ENCODE peak calls at places on chromosome 21, in ten cellular contexts. F is tibial nerve, Y is NB4, K is esophagus squamous epithelium, A is GM12891, R is H54, H is uterus, Z is lower leg skin, W is vagina, J is H1. N is an unnamed sample.

GRCh38 chr21:26818911-26819310 is 26.3 kb downstream of the ADAMTS1 start:
- DNase-seq in Y (no peak), K (no peak), A (no peak), F (no peak), J (no peak), R (no peak), W (no peak), H (no peak), Z (no peak), N (no peak)

GRCh38 chr21:20720623-20721022 is 277.6 kb upstream of the NCAM2 start:
- DNase-seq in J (no peak), H (no peak), W (no peak), Z (no peak), F (no peak), A (no peak), K (no peak), R (no peak), Y (no peak), N (no peak)

GRCh38 chr21:17231771-17232170 is 281.1 kb upstream of the CXADR start:
- DNase-seq in Z (peak), W (no peak), A (no peak), J (no peak), Y (no peak), F (no peak), R (no peak), H (peak), K (no peak), N (no peak)

GRCh38 chr21:28971171-28971570 is 21.5 kb downstream of the LTN1 start:
- DNase-seq in K (no peak), F (no peak), Y (no peak), W (no peak), A (no peak), H (no peak), J (no peak), Z (no peak), R (no peak), N (no peak)

GRCh38 chr21:14677023-14677422 is 130.9 kb upstream of the SAMSN1 start:
- DNase-seq in H (no peak), Z (no peak), R (no peak), J (no peak), K (no peak), W (no peak), F (no peak), Y (no peak), A (no peak), N (peak)

GRCh38 chr21:44593598-44594405 is 1.5 kb upstream of the KRTAP10-6 start:
- DNase-seq in R (no peak), F (no peak), J (no peak), A (no peak), K (no peak), Z (no peak), Y (peak), H (no peak), W (peak), N (peak)

GRCh38 chr21:45010096-45010495 is 64.3 kb upstream of the ADARB1 start:
- DNase-seq in Y (no peak), J (no peak), R (no peak), H (no peak), F (no peak), W (no peak), A (no peak), K (no peak), Z (no peak), N (no peak)

GRCh38 chr21:31117046-31117916 is 79.0 kb upstream of the KRTAP19-8 start:
- DNase-seq in K (no peak), Z (no peak), R (peak), A (no peak), F (no peak), Y (peak), J (no peak), H (no peak), W (no peak), N (no peak)

GRCh38 chr21:14841511-14842472 is 223.0 kb downstream of the NRIP1 start:
- DNase-seq in J (no peak), H (no peak), Z (no peak), R (no peak), F (no peak), K (no peak), W (no peak), Y (no peak), A (no peak), N (no peak)

GRCh38 chr21:29335720-29336119 is 37.0 kb downstream of the BACH1 start:
- DNase-seq in H (no peak), Z (no peak), Y (peak), F (no peak), J (no peak), A (no peak), R (no peak), K (no peak), W (no peak), N (peak)

GRCh38 chr21:36155603-36156338 is 853 bp upstream of the DOP1B start:
- DNase-seq in H (no peak), K (peak), Z (no peak), A (no peak), W (no peak), J (no peak), Y (no peak), F (no peak), R (no peak), N (peak)
- TF ChIP-seq POLR2A in H (peak), K (no peak), Z (no peak), A (no peak), W (peak), J (peak), Y (peak), F (peak), R (peak), N (peak)

GRCh38 chr21:42621166-42621827 is 32.1 kb upstream of the PDE9A start:
- DNase-seq in F (no peak), K (no peak), R (no peak), W (no peak), A (no peak), H (peak), Y (no peak), Z (no peak), J (no peak), N (no peak)

GRCh38 chr21:42621828-42622199 is 31.6 kb upstream of the PDE9A start:
- DNase-seq in K (no peak), R (no peak), W (no peak), H (peak), Y (no peak), A (no peak), F (no peak), Z (no peak), J (no peak), N (no peak)

GRCh38 chr21:42623684-42624083 is 29.7 kb upstream of the PDE9A start:
- DNase-seq in J (no peak), K (no peak), W (no peak), F (no peak), Z (no peak), Y (no peak), H (no peak), A (no peak), R (no peak), N (no peak)

GRCh38 chr21:42624095-42624830 is 29.2 kb upstream of the PDE9A start:
- DNase-seq in Z (no peak), Y (peak), F (no peak), H (peak), J (no peak), R (no peak), K (no peak), W (no peak), A (no peak), N (no peak)

DNA sequence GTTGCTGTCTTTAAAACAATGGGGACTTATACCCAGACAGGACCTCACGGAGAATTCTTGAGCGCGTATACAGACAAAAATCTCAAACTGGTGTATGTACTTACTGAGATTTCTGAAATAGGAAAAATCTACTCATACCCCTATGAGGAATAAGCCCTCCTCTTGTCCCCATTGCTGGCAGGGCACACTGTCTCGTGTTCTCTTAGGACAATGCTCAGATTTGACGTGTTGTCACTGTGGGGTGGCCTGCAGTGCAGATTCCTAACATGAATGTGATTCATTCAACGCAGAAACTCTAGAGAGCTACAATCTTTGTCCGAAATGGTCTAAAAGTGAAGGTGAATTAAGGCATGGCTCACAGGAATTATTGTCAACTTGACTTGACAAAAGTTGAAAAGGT is 31.1 kb upstream of the PDE9A start:
- DNase-seq in K (no peak), J (no peak), W (no peak), R (no peak), H (peak), Y (no peak), A (no peak), F (no peak), Z (no peak), N (no peak)
- TF ChIP-seq POLR2A in K (no peak), J (no peak), W (no peak), R (no peak), H (no peak), Y (no peak), A (no peak), F (no peak), Z (no peak), N (no peak)

GRCh38 chr21:33403786-33404571 is 766 bp downstream of the IFNGR2 start:
- DNase-seq in J (no peak), Y (peak), W (no peak), Z (peak), A (peak), F (peak), R (peak), K (no peak), H (peak), N (peak)
- TF ChIP-seq POLR2A in J (peak), Y (no peak), W (no peak), Z (no peak), A (peak), F (no peak), R (no peak), K (no peak), H (no peak), N (peak)

GRCh38 chr21:32698286-32698685 is 29.5 kb downstream of the SYNJ1 start:
- DNase-seq in K (no peak), J (no peak), H (no peak), Y (no peak), Z (no peak), F (no peak), A (no peak), W (no peak), R (no peak), N (no peak)
- TF ChIP-seq POLR2A in K (no peak), J (no peak), H (no peak), Y (no peak), Z (no peak), F (no peak), A (no peak), W (no peak), R (no peak), N (no peak)

GRCh38 chr21:34890258-34890723 is 158.8 kb downstream of the RUNX1 start:
- DNase-seq in Z (no peak), A (no peak), W (no peak), J (no peak), H (no peak), K (no peak), F (no peak), R (no peak), Y (no peak), N (no peak)

GRCh38 chr21:34887729-34888568 is 161.2 kb downstream of the RUNX1 start:
- DNase-seq in R (peak), Z (peak), J (no peak), W (no peak), H (peak), A (peak), F (peak), K (no peak), Y (peak), N (peak)

GRCh38 chr21:34889537-34890257 is 159.4 kb downstream of the RUNX1 start:
- DNase-seq in F (peak), J (no peak), H (peak), A (peak), R (peak), Z (peak), Y (peak), W (no peak), K (no peak), N (peak)

GRCh38 chr21:34889287-34889536 is 159.9 kb downstream of the RUNX1 start:
- DNase-seq in F (no peak), H (peak), R (peak), Y (no peak), K (no peak), A (no peak), W (no peak), J (no peak), Z (peak), N (peak)

GRCh38 chr21:34888569-34889286 is 160.4 kb downstream of the RUNX1 start:
- DNase-seq in Y (peak), J (peak), W (no peak), A (peak), K (peak), H (peak), Z (peak), R (peak), F (peak), N (peak)
- TF ChIP-seq POLR2A in Y (peak), J (peak), W (no peak), A (peak), K (no peak), H (peak), Z (no peak), R (peak), F (peak), N (peak)

GRCh38 chr21:18759751-18760161 is 356.2 kb upstream of the TMPRSS15 start:
- DNase-seq in Y (no peak), K (no peak), J (no peak), H (no peak), W (no peak), A (no peak), F (no peak), Z (no peak), R (no peak), N (no peak)
- TF ChIP-seq POLR2A in Y (no peak), K (no peak), J (no peak), H (no peak), W (no peak), A (no peak), F (no peak), Z (no peak), R (peak), N (no peak)

DNA sequence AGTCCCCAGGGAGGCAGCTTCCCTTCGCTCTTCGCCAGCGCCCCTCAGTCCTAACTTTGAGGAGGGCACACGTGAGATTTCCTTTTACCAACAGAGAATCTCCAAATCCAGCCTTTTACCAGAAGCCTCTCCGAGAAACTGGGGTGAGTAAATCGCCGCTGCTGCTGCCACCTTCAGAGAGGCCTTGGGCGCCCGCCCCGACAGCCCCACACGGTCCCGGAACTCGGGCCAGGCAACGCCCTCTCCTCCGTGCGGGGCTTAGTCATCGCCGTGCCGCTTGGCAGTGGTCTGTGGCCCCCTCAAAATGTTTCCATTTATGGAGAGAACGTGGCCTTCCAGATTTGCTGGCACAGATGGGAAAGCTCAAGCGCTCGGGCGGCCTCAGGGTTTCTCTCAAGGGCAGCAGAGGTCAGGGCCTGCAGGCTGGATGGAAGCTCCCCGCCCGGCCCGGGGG is 41.4 kb upstream of the COL6A2 start:
- DNase-seq in R (no peak), W (no peak), F (peak), Y (peak), H (peak), K (no peak), Z (peak), J (no peak), A (no peak), N (no peak)
- TF ChIP-seq POLR2A in R (no peak), W (no peak), F (no peak), Y (no peak), H (peak), K (no peak), Z (no peak), J (no peak), A (no peak), N (no peak)

GRCh38 chr21:46055863-46056281 is 42.0 kb upstream of the COL6A2 start:
- DNase-seq in Y (no peak), Z (no peak), K (no peak), A (no peak), W (no peak), R (no peak), J (no peak), H (peak), F (no peak), N (no peak)
- TF ChIP-seq POLR2A in Y (no peak), Z (no peak), K (no peak), A (no peak), W (no peak), R (no peak), J (no peak), H (no peak), F (no peak), N (no peak)

DNA sequence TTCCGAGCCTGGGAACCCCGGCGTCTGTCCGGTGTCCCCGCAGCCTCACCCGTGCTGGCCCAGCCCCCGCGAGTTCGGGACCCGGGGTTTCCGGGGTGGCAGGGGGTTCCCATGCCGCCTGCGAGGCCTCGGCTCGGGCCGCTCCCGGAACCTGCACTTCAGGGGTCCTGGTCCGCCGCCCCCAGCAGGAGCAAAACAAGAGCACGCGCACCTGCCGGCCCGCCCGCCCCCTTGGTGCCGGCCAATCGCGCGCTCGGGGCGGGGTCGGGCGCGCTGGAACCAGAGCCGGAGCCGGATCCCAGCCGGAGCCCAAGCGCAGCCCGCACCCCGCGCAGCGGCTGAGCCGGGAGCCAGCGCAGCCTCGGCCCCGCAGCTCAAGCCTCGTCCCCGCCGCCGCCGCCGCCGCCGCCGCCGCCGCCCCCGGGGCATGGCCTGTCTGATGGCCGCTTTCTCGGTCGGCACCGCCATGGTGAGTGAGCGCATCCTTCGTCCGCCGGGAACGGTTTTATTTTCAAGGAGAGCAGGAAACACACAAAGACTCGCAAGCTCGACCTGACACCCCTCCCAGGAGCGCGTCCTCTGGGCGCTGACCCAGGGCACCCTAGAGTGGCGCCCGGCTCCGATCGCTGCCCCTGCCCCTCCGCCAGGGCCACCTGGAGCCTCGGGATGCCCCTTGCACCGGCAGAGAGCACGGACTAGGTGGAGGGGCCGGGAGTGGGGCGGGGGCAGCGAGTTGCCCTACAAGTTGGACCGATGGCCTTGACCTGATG is at the start of gene ABCG1:
- DNase-seq in J (no peak), W (no peak), Y (no peak), Z (no peak), K (no peak), F (no peak), H (no peak), A (no peak), R (no peak), N (peak)
- TF ChIP-seq POLR2A in J (no peak), W (no peak), Y (no peak), Z (no peak), K (no peak), F (peak), H (peak), A (no peak), R (no peak), N (no peak)

GRCh38 chr21:16193758-16194606 is 464.2 kb downstream of the USP25 start:
- DNase-seq in K (no peak), H (peak), Y (peak), Z (peak), R (peak), A (no peak), W (no peak), F (peak), J (peak), N (peak)
- TF ChIP-seq POLR2A in K (no peak), H (no peak), Y (no peak), Z (no peak), R (no peak), A (no peak), W (no peak), F (peak), J (no peak), N (peak)